ENCODE peak calls at places on chromosomes 7 and 10, in four cellular contexts. One of them, this sample, is unnamed.
A peak's percentile ranks its signal among the peaks of the same experiment; 100 is the strongest.

GRCh38 chr7:139914861-139915300 is 85.8 kb downstream of the TBXAS1 start:
- DNase-seq in K562: no peak
- DNase-seq in H1: no peak
- DNase-seq in HepG2: no peak
- DNase-seq in this sample: no peak

GRCh38 chr10:115063702-115064479 is 29.3 kb upstream of the ATRNL1 start:
- DNase-seq in HepG2: no peak
- DNase-seq in H1: no peak
- DNase-seq in K562: no peak
- DNase-seq in this sample: no peak

GRCh38 chr7:118114175-118114574 is 69.8 kb upstream of the LSM8 start:
- DNase-seq in K562: no peak
- DNase-seq in HepG2: no peak
- DNase-seq in H1: no peak
- DNase-seq in this sample: no peak

GRCh38 chr10:34286136-34286739 is 528.9 kb downstream of the PARD3 start:
- DNase-seq in K562: no peak
- DNase-seq in HepG2: no peak
- DNase-seq in H1: no peak
- DNase-seq in this sample: no peak

GRCh38 chr7:7720193-7720592 is 1.8 kb upstream of the RPA3 start:
- DNase-seq in K562: no peak
- DNase-seq in HepG2: no peak
- DNase-seq in H1: no peak
- DNase-seq in this sample: no peak

GRCh38 chr10:132238371-132239125 is 51.8 kb downstream of the DPYSL4 start:
- DNase-seq in HepG2: no peak
- DNase-seq in K562: no peak
- DNase-seq in H1: no peak
- DNase-seq in this sample: no peak

GRCh38 chr10:126523071-126523470 is 134.8 kb upstream of the ADAM12 start:
- DNase-seq in HepG2: no peak
- DNase-seq in K562: no peak
- DNase-seq in H1: no peak
- DNase-seq in this sample: no peak

GRCh38 chr10:131312261-131312801 is 810 bp upstream of the TCERG1L start:
- DNase-seq in HepG2: no peak
- DNase-seq in H1: peak; percentile 64
- DNase-seq in K562: no peak
- DNase-seq in this sample: no peak

GRCh38 chr10:90326498-90327267 is 531.2 kb downstream of the HTR7 start:
- DNase-seq in K562: no peak
- DNase-seq in HepG2: no peak
- DNase-seq in H1: no peak
- DNase-seq in this sample: no peak

GRCh38 chr10:1377231-1377630 is 321.0 kb downstream of the WDR37 start:
- DNase-seq in H1: no peak
- DNase-seq in HepG2: no peak
- DNase-seq in K562: no peak
- DNase-seq in this sample: no peak

GRCh38 chr10:15515207-15515606 is 144.1 kb upstream of the FAM171A1 start:
- DNase-seq in H1: no peak
- DNase-seq in K562: no peak
- DNase-seq in HepG2: no peak
- DNase-seq in this sample: no peak

GRCh38 chr10:9608592-9608991 is 1409.1 kb upstream of the CELF2 start:
- DNase-seq in H1: no peak
- DNase-seq in HepG2: no peak
- DNase-seq in K562: no peak
- DNase-seq in this sample: no peak

GRCh38 chr10:87622290-87623004 is 37.2 kb upstream of the PAPSS2 start:
- DNase-seq in H1: no peak
- DNase-seq in K562: no peak
- DNase-seq in HepG2: no peak
- DNase-seq in this sample: peak; percentile 30

GRCh38 chr7:360454-361100 is 70.6 kb downstream of the FOXL3 start:
- DNase-seq in K562: no peak
- DNase-seq in HepG2: no peak
- DNase-seq in H1: no peak
- DNase-seq in this sample: no peak

GRCh38 chr7:27182861-27183681 is 2.0 kb downstream of the HOXA11 start:
- DNase-seq in HepG2: no peak
- DNase-seq in H1: no peak
- DNase-seq in K562: no peak
- DNase-seq in this sample: no peak

GRCh38 chr7:45060295-45060694 is 28.5 kb downstream of the NACAD start:
- DNase-seq in H1: no peak
- DNase-seq in HepG2: no peak
- DNase-seq in K562: no peak
- DNase-seq in this sample: no peak

GRCh38 chr10:119832956-119833355 is 39.7 kb downstream of the MCMBP start:
- DNase-seq in HepG2: no peak
- DNase-seq in K562: no peak
- DNase-seq in H1: no peak
- DNase-seq in this sample: no peak

GRCh38 chr7:44811571-44811970 is 15.1 kb downstream of the PPIA start:
- DNase-seq in HepG2: no peak
- DNase-seq in H1: no peak
- DNase-seq in K562: no peak
- DNase-seq in this sample: no peak

GRCh38 chr7:134480730-134481129 is 21.8 kb upstream of the AKR1B1 start:
- DNase-seq in HepG2: peak; percentile 78
- DNase-seq in H1: no peak
- DNase-seq in K562: no peak
- DNase-seq in this sample: peak; percentile 82

GRCh38 chr7:81693894-81694293 is 76.0 kb downstream of the HGF start:
- DNase-seq in HepG2: no peak
- DNase-seq in H1: no peak
- DNase-seq in K562: no peak
- DNase-seq in this sample: no peak

GRCh38 chr7:12945901-12946300 is 258.5 kb downstream of the ARL4A start:
- DNase-seq in HepG2: no peak
- DNase-seq in H1: no peak
- DNase-seq in K562: no peak
- DNase-seq in this sample: no peak

GRCh38 chr10:124561206-124561605 is 99.6 kb downstream of the LHPP start:
- DNase-seq in H1: no peak
- DNase-seq in K562: no peak
- DNase-seq in HepG2: no peak
- DNase-seq in this sample: no peak

GRCh38 chr10:89189211-89189734 is 17.8 kb downstream of the CH25H start:
- DNase-seq in K562: no peak
- DNase-seq in HepG2: no peak
- DNase-seq in H1: no peak
- DNase-seq in this sample: no peak

GRCh38 chr7:108650487-108650886 is 80.8 kb downstream of the DNAJB9 start:
- DNase-seq in K562: no peak
- DNase-seq in HepG2: no peak
- DNase-seq in H1: no peak
- DNase-seq in this sample: peak; percentile 40

GRCh38 chr10:103836273-103836672 is 19.1 kb downstream of the SH3PXD2A start:
- DNase-seq in H1: no peak
- DNase-seq in K562: no peak
- DNase-seq in HepG2: no peak
- DNase-seq in this sample: no peak

GRCh38 chr10:73590881-73591577 is at the start of gene USP54:
- DNase-seq in H1: peak; percentile 29
- DNase-seq in K562: peak; percentile 68
- DNase-seq in HepG2: peak; percentile 59
- DNase-seq in this sample: no peak

GRCh38 chr7:50303894-50304157 is 690 bp upstream of the IKZF1 start:
- DNase-seq in K562: peak; percentile 65
- DNase-seq in H1: no peak
- DNase-seq in HepG2: no peak
- DNase-seq in this sample: no peak

DNA sequence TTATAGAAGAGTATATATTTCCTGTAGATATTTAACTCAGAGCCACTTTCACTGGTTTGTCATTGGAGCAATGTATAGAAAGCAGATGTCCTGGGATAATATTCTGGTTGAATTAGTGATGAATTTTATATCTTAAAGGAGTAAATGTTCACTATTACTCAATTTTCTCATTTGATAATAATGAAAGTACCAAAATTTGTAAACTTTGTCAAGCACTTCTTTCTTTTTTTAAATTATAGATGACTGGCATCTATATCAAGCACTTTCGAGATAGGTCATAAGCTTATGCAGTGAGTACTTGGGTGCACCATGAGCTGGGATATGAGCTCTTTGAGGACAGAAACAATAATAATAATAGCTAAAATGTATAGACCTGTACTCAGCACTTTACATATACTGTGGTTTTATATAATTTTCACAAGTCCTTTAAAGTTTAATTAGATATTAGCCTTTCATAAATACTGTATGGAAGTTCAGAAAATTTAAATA is 11.3 kb downstream of the RSBN1L start:
- DNase-seq in H1: no peak
- DNase-seq in K562: no peak
- DNase-seq in HepG2: no peak
- DNase-seq in this sample: no peak
- H3K4me1 ChIP-seq in H1: no peaks in the 10 kb centered on the region
- H3K4me1 ChIP-seq in K562: peaks cover 30% of the 10 kb centered on the region
- H3K4me1 ChIP-seq in HepG2: peaks cover 23% of the 10 kb centered on the region
- H3K4me1 ChIP-seq in this sample: peaks cover 4% of the 10 kb centered on the region

GRCh38 chr10:27743736-27744477 is 1.7 kb downstream of the MKX start:
- DNase-seq in K562: no peak
- DNase-seq in HepG2: no peak
- DNase-seq in H1: no peak
- DNase-seq in this sample: no peak

GRCh38 chr10:27744478-27745379 is 890 bp downstream of the MKX start:
- DNase-seq in HepG2: no peak
- DNase-seq in K562: no peak
- DNase-seq in H1: no peak
- DNase-seq in this sample: peak; percentile 33

GRCh38 chr10:27741173-27742091 is 4.2 kb downstream of the MKX start:
- DNase-seq in H1: no peak
- DNase-seq in K562: no peak
- DNase-seq in HepG2: no peak
- DNase-seq in this sample: no peak

GRCh38 chr10:27742195-27742925 is 3.3 kb downstream of the MKX start:
- DNase-seq in K562: peak; percentile 77
- DNase-seq in HepG2: peak; percentile 41
- DNase-seq in H1: no peak
- DNase-seq in this sample: peak; percentile 70

GRCh38 chr10:27742926-27743735 is 2.5 kb downstream of the MKX start:
- DNase-seq in H1: no peak
- DNase-seq in K562: no peak
- DNase-seq in HepG2: no peak
- DNase-seq in this sample: peak; percentile 21
- TF ChIP-seq RNF2 in H1: no peak
- TF ChIP-seq RNF2 in K562: no peak
- TF ChIP-seq RNF2 in HepG2: no peak
- TF ChIP-seq RNF2 in this sample: no peak

GRCh38 chr10:12045610-12046009 is 3.0 kb upstream of the UPF2 start:
- DNase-seq in K562: no peak
- DNase-seq in HepG2: no peak
- DNase-seq in H1: no peak
- DNase-seq in this sample: no peak

GRCh38 chr10:12042797-12043651 is at the start of gene UPF2:
- DNase-seq in HepG2: peak; percentile 96
- DNase-seq in H1: peak; percentile 97
- DNase-seq in K562: peak; percentile 99
- DNase-seq in this sample: peak; percentile 98

GRCh38 chr10:12050528-12050927 is 7.9 kb upstream of the UPF2 start:
- DNase-seq in K562: no peak
- DNase-seq in H1: no peak
- DNase-seq in HepG2: no peak
- DNase-seq in this sample: no peak

GRCh38 chr10:12051241-12051640 is 8.6 kb upstream of the UPF2 start:
- DNase-seq in HepG2: no peak
- DNase-seq in K562: no peak
- DNase-seq in H1: no peak
- DNase-seq in this sample: no peak

GRCh38 chr10:12048547-12048946 is 5.9 kb upstream of the UPF2 start:
- DNase-seq in HepG2: no peak
- DNase-seq in H1: no peak
- DNase-seq in K562: no peak
- DNase-seq in this sample: no peak
- H3K4me1 ChIP-seq in HepG2: peaks cover 39% of the 10 kb centered on the region
- H3K4me1 ChIP-seq in H1: no peaks in the 10 kb centered on the region
- H3K4me1 ChIP-seq in K562: peaks cover 14% of the 10 kb centered on the region
- H3K4me1 ChIP-seq in this sample: peaks cover 3% of the 10 kb centered on the region

GRCh38 chr10:24617771-24618396 is 105.8 kb downstream of the ARHGAP21 start:
- DNase-seq in HepG2: peak; percentile 50
- DNase-seq in H1: peak; percentile 60
- DNase-seq in K562: peak; percentile 55
- DNase-seq in this sample: peak; percentile 78
- TF ChIP-seq RNF2 in HepG2: no peak
- TF ChIP-seq RNF2 in H1: no peak
- TF ChIP-seq RNF2 in K562: no peak
- TF ChIP-seq RNF2 in this sample: no peak

GRCh38 chr7:91556239-91556638 is 292.0 kb downstream of the FZD1 start:
- DNase-seq in K562: no peak
- DNase-seq in HepG2: no peak
- DNase-seq in H1: no peak
- DNase-seq in this sample: no peak

GRCh38 chr7:91554893-91555292 is 290.7 kb downstream of the FZD1 start:
- DNase-seq in H1: no peak
- DNase-seq in HepG2: no peak
- DNase-seq in K562: peak; percentile 45
- DNase-seq in this sample: no peak

GRCh38 chr7:91557789-91558396 is 293.7 kb downstream of the FZD1 start:
- DNase-seq in HepG2: peak; percentile 27
- DNase-seq in K562: no peak
- DNase-seq in H1: no peak
- DNase-seq in this sample: peak; percentile 92

GRCh38 chr7:91559947-91560346 is 295.7 kb downstream of the FZD1 start:
- DNase-seq in H1: no peak
- DNase-seq in K562: no peak
- DNase-seq in HepG2: no peak
- DNase-seq in this sample: no peak

GRCh38 chr7:91556956-91557650 is 292.9 kb downstream of the FZD1 start:
- DNase-seq in H1: no peak
- DNase-seq in HepG2: no peak
- DNase-seq in K562: peak; percentile 16
- DNase-seq in this sample: peak; percentile 13
- H3K4me1 ChIP-seq in H1: peaks cover 6% of the 10 kb centered on the region
- H3K4me1 ChIP-seq in HepG2: peaks cover 32% of the 10 kb centered on the region
- H3K4me1 ChIP-seq in K562: peaks cover 29% of the 10 kb centered on the region
- H3K4me1 ChIP-seq in this sample: peaks cover 21% of the 10 kb centered on the region

DNA sequence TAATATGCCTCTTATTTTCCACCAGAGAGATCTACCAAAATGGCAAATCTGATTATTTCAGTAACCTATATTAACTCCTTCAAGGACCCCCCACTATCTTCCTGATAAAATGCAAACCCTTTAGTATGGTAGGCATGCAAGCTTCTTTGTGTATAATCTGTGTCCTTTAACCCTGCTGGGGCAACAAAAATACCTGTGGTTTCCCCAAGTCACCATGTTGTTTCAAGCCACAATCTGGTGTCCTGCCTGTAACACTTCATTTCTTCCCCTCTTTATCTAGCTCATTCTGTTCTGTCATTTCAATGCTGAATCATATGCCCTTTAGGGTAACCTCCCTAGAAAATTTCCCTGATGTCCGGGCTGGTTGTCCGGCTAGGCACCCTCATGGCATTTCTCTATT is 5.3 kb downstream of the CALCR start:
- DNase-seq in K562: no peak
- DNase-seq in HepG2: no peak
- DNase-seq in H1: no peak
- DNase-seq in this sample: no peak
- TF ChIP-seq RNF2 in K562: no peak
- TF ChIP-seq RNF2 in HepG2: no peak
- TF ChIP-seq RNF2 in H1: no peak
- TF ChIP-seq RNF2 in this sample: no peak